ENCODE peak calls at places on chromosome 6, in nine cellular contexts. N, Q, A, O, F, Z, H, J and V are unnamed samples. For H3K4me1, the result is how much of the 10 kb centered on the place peaks cover.

GRCh38 chr6:7914991-7915789 is 4.6 kb upstream of the TXNDC5 start:
- DNase-seq in N (no peak), Q (no peak), A (no peak), O (peak), F (no peak), Z (peak), H (peak), J (no peak), V (no peak)

GRCh38 chr6:36622901-36623546 is 28.9 kb downstream of the SRSF3 start:
- DNase-seq in N (no peak), Q (no peak), A (no peak), O (no peak), F (peak), Z (peak), H (no peak), J (no peak), V (no peak)

GRCh38 chr6:158536891-158537798 is 22.7 kb upstream of the TMEM181 start:
- DNase-seq in N (peak), Q (no peak), A (no peak), O (peak), F (no peak), Z (peak), H (peak), J (no peak), V (peak)

GRCh38 chr6:158763440-158764187 is 55.6 kb downstream of the EZR start:
- DNase-seq in N (no peak), Q (no peak), A (no peak), O (no peak), F (no peak), Z (no peak), H (no peak), J (no peak), V (no peak)

GRCh38 chr6:107732461-107732860 is 91.7 kb downstream of the SCML4 start:
- DNase-seq in N (no peak), Q (no peak), A (no peak), O (no peak), F (no peak), Z (no peak), H (no peak), J (no peak), V (no peak)

GRCh38 chr6:136403166-136403980 is 113.7 kb upstream of the BCLAF1 start:
- DNase-seq in N (no peak), Q (peak), A (no peak), O (peak), F (no peak), Z (peak), H (peak), J (no peak), V (peak)

GRCh38 chr6:18471232-18471964 is 84.2 kb downstream of the RNF144B start:
- DNase-seq in N (no peak), Q (no peak), A (no peak), O (no peak), F (no peak), Z (no peak), H (no peak), J (no peak), V (no peak)

GRCh38 chr6:26284537-26285142 is 80.4 kb upstream of the BTN3A2 start:
- DNase-seq in N (peak), Q (peak), A (no peak), O (peak), F (peak), Z (peak), H (peak), J (peak), V (peak)

GRCh38 chr6:72937160-72937559 is 288.1 kb downstream of the KHDC1L start:
- DNase-seq in N (no peak), Q (no peak), A (no peak), O (no peak), F (no peak), Z (no peak), H (no peak), J (no peak), V (no peak)

GRCh38 chr6:125004198-125004597 is 42.0 kb downstream of the RNF217 start:
- DNase-seq in N (no peak), Q (no peak), A (no peak), O (peak), F (no peak), Z (no peak), H (no peak), J (no peak), V (no peak)

GRCh38 chr6:134532694-134533624 is 215.0 kb upstream of the SGK1 start:
- DNase-seq in N (no peak), Q (no peak), A (no peak), O (no peak), F (no peak), Z (no peak), H (no peak), J (no peak), V (no peak)

GRCh38 chr6:53982361-53983050 is 128.7 kb upstream of the MLIP start:
- DNase-seq in N (no peak), Q (peak), A (no peak), O (peak), F (no peak), Z (no peak), H (no peak), J (no peak), V (no peak)

GRCh38 chr6:70601014-70601413 is 34.3 kb downstream of the SDHAF4 start:
- DNase-seq in N (no peak), Q (no peak), A (no peak), O (no peak), F (no peak), Z (no peak), H (no peak), J (no peak), V (no peak)

GRCh38 chr6:146339716-146340115 is 203.9 kb upstream of the RAB32 start:
- DNase-seq in N (no peak), Q (peak), A (no peak), O (no peak), F (no peak), Z (no peak), H (no peak), J (no peak), V (no peak)

GRCh38 chr6:90715093-90715655 is 128.3 kb upstream of the MAP3K7 start:
- DNase-seq in N (no peak), Q (no peak), A (no peak), O (no peak), F (no peak), Z (no peak), H (peak), J (no peak), V (no peak)

GRCh38 chr6:133610974-133611373 is 277.9 kb upstream of the TCF21 start:
- DNase-seq in N (no peak), Q (peak), A (no peak), O (no peak), F (no peak), Z (no peak), H (peak), J (no peak), V (no peak)

GRCh38 chr6:133938533-133938932 is 14.5 kb upstream of the TBPL1 start:
- DNase-seq in N (no peak), Q (no peak), A (no peak), O (no peak), F (no peak), Z (no peak), H (no peak), J (no peak), V (no peak)

GRCh38 chr6:99241905-99242534 is 107.5 kb downstream of the FAXC start:
- DNase-seq in N (no peak), Q (peak), A (no peak), O (peak), F (no peak), Z (no peak), H (peak), J (peak), V (peak)

GRCh38 chr6:136788069-136788902 is 4.0 kb downstream of the MAP3K5 start:
- DNase-seq in N (no peak), Q (no peak), A (no peak), O (peak), F (no peak), Z (no peak), H (peak), J (no peak), V (no peak)

GRCh38 chr6:24107294-24107693 is 18.7 kb upstream of the NRSN1 start:
- DNase-seq in N (no peak), Q (no peak), A (no peak), O (no peak), F (no peak), Z (no peak), H (no peak), J (no peak), V (no peak)

GRCh38 chr6:140318408-140318807 is 944.0 kb upstream of the CITED2 start:
- DNase-seq in N (no peak), Q (no peak), A (no peak), O (no peak), F (no peak), Z (no peak), H (no peak), J (no peak), V (no peak)

GRCh38 chr6:71284785-71285184 is 3.8 kb upstream of the OGFRL1 start:
- DNase-seq in N (no peak), Q (no peak), A (no peak), O (no peak), F (no peak), Z (no peak), H (no peak), J (peak), V (peak)

GRCh38 chr6:22062807-22063408 is 233.9 kb downstream of the PRL start:
- DNase-seq in N (no peak), Q (no peak), A (peak), O (no peak), F (peak), Z (no peak), H (no peak), J (no peak), V (no peak)

GRCh38 chr6:4125933-4126864 is 9.2 kb downstream of the ECI2 start:
- DNase-seq in N (no peak), Q (peak), A (no peak), O (peak), F (no peak), Z (peak), H (peak), J (no peak), V (no peak)

GRCh38 chr6:163756079-163756478 is 341.6 kb downstream of the QKI start:
- DNase-seq in N (peak), Q (no peak), A (no peak), O (no peak), F (no peak), Z (peak), H (peak), J (no peak), V (no peak)

GRCh38 chr6:2890981-2891767 is 11.9 kb downstream of the SERPINB9 start:
- DNase-seq in N (peak), Q (no peak), A (no peak), O (no peak), F (no peak), Z (no peak), H (no peak), J (no peak), V (no peak)

GRCh38 chr6:134317471-134318131 is at the start of gene SGK1:
- DNase-seq in N (no peak), Q (peak), A (no peak), O (peak), F (no peak), Z (peak), H (peak), J (peak), V (peak)

GRCh38 chr6:139855741-139856206 is 481.3 kb upstream of the CITED2 start:
- DNase-seq in N (no peak), Q (no peak), A (no peak), O (peak), F (no peak), Z (no peak), H (no peak), J (no peak), V (no peak)

GRCh38 chr6:6645266-6645917 is 56.9 kb downstream of the LY86 start:
- DNase-seq in N (no peak), Q (no peak), A (no peak), O (no peak), F (no peak), Z (no peak), H (no peak), J (no peak), V (no peak)

GRCh38 chr6:53896237-53896636 is 101.4 kb downstream of the LRRC1 start:
- DNase-seq in N (no peak), Q (peak), A (no peak), O (peak), F (no peak), Z (no peak), H (no peak), J (no peak), V (no peak)

GRCh38 chr6:143745160-143746133 is 67.7 kb downstream of the PHACTR2 start:
- DNase-seq in N (peak), Q (peak), A (no peak), O (peak), F (no peak), Z (peak), H (peak), J (peak), V (peak)
- H3K4me3 ChIP-seq in N (peak), Q (peak), A (no peak), O (peak), F (no peak), Z (no peak), H (peak), J (peak), V (peak)

GRCh38 chr6:106514281-106514885 is 114.9 kb downstream of the RTN4IP1 start:
- DNase-seq in N (no peak), Q (no peak), A (no peak), O (no peak), F (no peak), Z (no peak), H (no peak), J (no peak), V (no peak)
- H3K4me1 ChIP-seq in N (under half), Q (under half), A (half or more), O (under half), F (under half), Z (under half), H (under half), J (under half), V (under half)

DNA sequence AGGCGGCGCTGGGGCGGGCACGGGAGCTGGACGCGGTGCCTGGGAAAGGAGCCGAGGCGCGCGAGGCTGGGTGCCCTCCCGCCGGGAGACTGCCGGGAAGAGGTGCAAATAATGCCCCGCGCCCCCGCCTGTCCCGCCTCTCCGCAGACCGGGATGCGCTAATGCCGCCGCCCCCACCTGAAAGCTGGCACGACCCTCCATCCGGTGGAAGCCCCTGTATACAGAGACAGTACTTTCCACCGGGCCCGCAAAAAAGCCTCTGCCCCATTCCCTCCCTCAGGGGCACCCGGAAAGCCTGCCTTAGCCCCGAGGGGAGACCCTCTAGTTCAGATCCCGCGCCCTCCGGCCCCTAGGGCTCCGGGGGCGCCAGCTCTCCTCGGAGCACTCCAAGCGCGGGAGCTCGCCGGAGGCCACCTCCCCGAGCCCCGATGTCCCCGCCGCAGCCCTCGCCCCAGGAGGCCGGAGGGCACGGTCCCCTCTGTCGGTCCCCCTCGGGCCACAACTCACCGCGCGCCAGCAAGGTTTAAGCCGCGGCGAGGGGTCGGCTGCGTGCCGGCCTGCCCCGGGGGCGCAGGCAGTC is 1.2 kb downstream of the GRM4 start:
- DNase-seq in N (no peak), Q (no peak), A (no peak), O (peak), F (peak), Z (no peak), H (no peak), J (no peak), V (no peak)
- H3K4me3 ChIP-seq in N (peak), Q (peak), A (no peak), O (peak), F (peak), Z (no peak), H (no peak), J (peak), V (peak)

GRCh38 chr6:111849298-111849697 is 24.0 kb downstream of the FYN start:
- DNase-seq in N (no peak), Q (no peak), A (no peak), O (no peak), F (no peak), Z (no peak), H (no peak), J (no peak), V (no peak)
- H3K4me1 ChIP-seq in N (under half), Q (under half), A (half or more), O (under half), F (under half), Z (under half), H (under half), J (under half), V (under half)

GRCh38 chr6:120924214-120924613 is 410.1 kb downstream of the TBC1D32 start:
- DNase-seq in N (no peak), Q (no peak), A (no peak), O (no peak), F (no peak), Z (no peak), H (no peak), J (no peak), V (no peak)
- H3K4me3 ChIP-seq in N (no peak), Q (no peak), A (no peak), O (no peak), F (no peak), Z (no peak), H (no peak), J (no peak), V (no peak)

DNA sequence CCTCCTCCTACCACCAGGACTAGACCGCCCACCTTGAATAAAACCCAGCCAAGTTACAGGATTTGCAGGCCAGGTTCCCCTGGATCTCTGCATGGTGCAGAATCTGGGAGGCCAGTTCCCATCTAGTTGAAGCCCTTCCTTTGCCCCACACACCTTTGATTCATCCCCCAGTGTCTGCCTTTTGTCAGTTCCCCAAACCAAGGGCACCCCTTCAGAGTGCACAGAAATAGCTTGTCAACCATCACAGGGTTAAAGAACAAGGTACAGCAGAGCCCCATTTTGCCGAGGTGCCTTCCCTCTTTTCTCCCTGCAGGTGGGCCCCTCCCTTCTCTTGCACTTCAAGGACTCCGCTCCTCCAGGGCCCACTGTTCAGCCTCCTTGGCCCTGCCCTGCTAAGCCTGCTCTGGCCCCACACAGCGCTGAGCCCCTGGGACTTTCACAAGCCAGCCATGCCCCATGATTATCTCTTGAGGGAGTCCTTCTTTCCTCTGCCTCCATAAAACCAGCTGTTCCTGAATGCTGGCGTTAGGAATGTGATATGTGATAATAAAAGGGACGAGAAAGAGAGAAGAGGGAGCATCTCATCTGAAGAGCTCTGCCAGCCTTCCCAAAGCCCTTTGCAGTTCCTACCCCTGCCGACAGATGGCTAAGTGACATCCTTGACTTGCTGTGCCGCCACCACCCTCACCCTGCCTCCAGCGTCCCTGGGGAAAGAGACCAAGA is 280.3 kb downstream of the CDC5L start:
- DNase-seq in N (peak), Q (peak), A (no peak), O (no peak), F (no peak), Z (no peak), H (no peak), J (no peak), V (peak)
- H3K4me1 ChIP-seq in N (under half), Q (under half), A (under half), O (half or more), F (under half), Z (under half), H (under half), J (under half), V (under half)

DNA sequence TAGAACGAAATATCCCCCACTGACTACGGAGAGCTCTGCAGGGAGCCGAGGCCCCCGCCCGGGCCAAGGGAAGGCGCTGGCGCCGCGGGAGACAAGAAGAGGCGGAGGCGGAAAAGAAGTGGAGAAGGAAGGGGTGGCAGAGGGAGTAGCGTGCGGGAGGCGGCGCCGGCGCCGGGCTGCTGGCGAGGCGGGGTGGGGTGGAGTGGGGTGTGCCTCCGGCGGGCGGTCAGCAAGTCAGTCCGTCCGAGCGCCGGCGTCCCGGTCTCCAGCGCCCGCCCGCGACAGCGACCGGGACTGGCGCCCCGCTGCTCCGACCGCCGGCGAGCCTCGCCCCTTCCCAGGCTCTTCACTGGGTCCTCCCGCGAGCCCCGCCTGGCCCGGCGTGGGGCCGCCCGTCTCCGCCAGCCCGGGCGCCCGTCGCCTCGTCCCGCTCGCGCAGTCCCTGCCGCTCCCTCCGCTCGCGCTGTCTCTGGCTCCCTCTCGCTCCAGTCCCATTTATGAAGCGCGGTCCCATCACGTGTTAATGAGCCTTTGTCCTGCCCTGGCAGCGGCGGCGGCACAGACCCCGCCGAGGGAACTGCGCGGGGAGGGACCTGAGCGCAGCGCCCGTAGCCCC is at the start of gene CNR1:
- DNase-seq in N (peak), Q (peak), A (peak), O (peak), F (peak), Z (peak), H (peak), J (peak), V (peak)
- H3K4me3 ChIP-seq in N (peak), Q (peak), A (peak), O (peak), F (peak), Z (peak), H (peak), J (peak), V (peak)

GRCh38 chr6:165843121-165843520 is 180.1 kb upstream of the PDE10A start:
- DNase-seq in N (peak), Q (no peak), A (no peak), O (no peak), F (no peak), Z (no peak), H (no peak), J (no peak), V (no peak)
- H3K4me1 ChIP-seq in N (under half), Q (under half), A (under half), O (under half), F (under half), Z (under half), H (under half), J (under half), V (under half)